ENCODE peak calls at places on chromosomes 6 and 20, in seven cellular contexts. K is stimulated activated CD8-positive, alpha-beta memory T cell treated with anti-CD3 and anti-CD28 coated beads, Interleukin-4, amount 100 ng/mL, for 1 hour; N is SHP77; B is NCI-H1105; E is C1 segment of cervical spinal cord; Y is amygdala; S is aorta. L is an unnamed sample.

GRCh38 chr6:112016335-112016734 is 37.6 kb upstream of the CCN6 start:
- DNase-seq in K (no peak), N (no peak), B (no peak), E (no peak), Y (no peak), S (no peak), L (no peak)

GRCh38 chr20:35312348-35312747 is 20.1 kb upstream of the FAM83C start:
- DNase-seq in K (no peak), N (no peak), B (no peak), E (no peak), Y (no peak), S (no peak), L (no peak)

GRCh38 chr6:45608252-45608911 is 230.6 kb upstream of the SUPT3H start:
- DNase-seq in K (no peak), N (no peak), B (no peak), E (no peak), Y (no peak), S (no peak), L (no peak)

GRCh38 chr20:9300534-9300933 is 213.9 kb upstream of the LAMP5 start:
- DNase-seq in K (no peak), N (no peak), B (no peak), E (no peak), Y (no peak), S (no peak), L (no peak)

GRCh38 chr6:100678027-100678426 is 203.1 kb downstream of the ASCC3 start:
- DNase-seq in K (no peak), N (peak), B (no peak), E (no peak), Y (no peak), S (no peak), L (no peak)

GRCh38 chr6:157954150-157955117 is 27.2 kb upstream of the SYNJ2 start:
- DNase-seq in K (no peak), N (peak), B (no peak), E (no peak), Y (no peak), S (no peak), L (peak)

GRCh38 chr20:33653218-33653899 is 8.8 kb upstream of the C20orf144 start:
- DNase-seq in K (no peak), N (peak), B (peak), E (peak), Y (peak), S (peak), L (peak)

GRCh38 chr20:38435555-38435939 is 419 bp upstream of the SNHG17 start:
- DNase-seq in K (no peak), N (no peak), B (no peak), E (no peak), Y (no peak), S (no peak), L (no peak)

GRCh38 chr20:59808729-59809381 is 124.6 kb downstream of the SYCP2 start:
- DNase-seq in K (no peak), N (no peak), B (no peak), E (no peak), Y (no peak), S (peak), L (no peak)

GRCh38 chr6:49541936-49542335 is 8.5 kb upstream of the C6orf141 start:
- DNase-seq in K (no peak), N (no peak), B (peak), E (no peak), Y (no peak), S (no peak), L (no peak)

GRCh38 chr6:30912746-30913520 is 1.1 kb upstream of the VARS2 start:
- DNase-seq in K (no peak), N (no peak), B (no peak), E (no peak), Y (no peak), S (no peak), L (no peak)

GRCh38 chr6:161373905-161374451 is 100.1 kb upstream of the AGPAT4 start:
- DNase-seq in K (peak), N (peak), B (peak), E (peak), Y (peak), S (peak), L (peak)

GRCh38 chr6:139161169-139161568 is 26.3 kb downstream of the HECA start:
- DNase-seq in K (peak), N (no peak), B (no peak), E (no peak), Y (no peak), S (no peak), L (no peak)

GRCh38 chr6:35477028-35477427 is 8.8 kb downstream of the RPL10A start:
- DNase-seq in K (no peak), N (no peak), B (no peak), E (no peak), Y (no peak), S (no peak), L (no peak)

GRCh38 chr20:21240394-21240793 is 62.7 kb upstream of the XRN2 start:
- DNase-seq in K (no peak), N (no peak), B (no peak), E (no peak), Y (no peak), S (no peak), L (no peak)

GRCh38 chr20:36270744-36271638 is 34.7 kb downstream of the AAR2 start:
- DNase-seq in K (no peak), N (no peak), B (no peak), E (no peak), Y (no peak), S (peak), L (no peak)

GRCh38 chr6:134352786-134353480 is 35.0 kb upstream of the SGK1 start:
- DNase-seq in K (no peak), N (no peak), B (no peak), E (no peak), Y (no peak), S (no peak), L (no peak)

GRCh38 chr20:32566379-32567374 is 18.5 kb downstream of the NOL4L start:
- DNase-seq in K (no peak), N (no peak), B (no peak), E (no peak), Y (no peak), S (no peak), L (no peak)

GRCh38 chr6:73036689-73037088 is 188.6 kb downstream of the KHDC1L start:
- DNase-seq in K (no peak), N (no peak), B (no peak), E (no peak), Y (no peak), S (no peak), L (no peak)

GRCh38 chr20:34553366-34553867 is 5.1 kb upstream of the MAP1LC3A start:
- DNase-seq in K (no peak), N (no peak), B (no peak), E (no peak), Y (no peak), S (no peak), L (no peak)

GRCh38 chr20:64113444-64113775 is 6.0 kb upstream of the NPBWR2 start:
- DNase-seq in K (no peak), N (no peak), B (no peak), E (no peak), Y (no peak), S (peak), L (no peak)

GRCh38 chr6:22959571-22959970 is 390.2 kb downstream of the HDGFL1 start:
- DNase-seq in K (no peak), N (no peak), B (no peak), E (no peak), Y (no peak), S (no peak), L (no peak)

GRCh38 chr20:18724788-18725476 is 88.7 kb upstream of the SCP2D1 start:
- DNase-seq in K (no peak), N (no peak), B (no peak), E (no peak), Y (no peak), S (no peak), L (no peak)

GRCh38 chr6:57198926-57199636 is 23.0 kb downstream of the RAB23 start:
- DNase-seq in K (no peak), N (no peak), B (no peak), E (no peak), Y (no peak), S (no peak), L (no peak)

GRCh38 chr6:24743265-24743943 is 24.4 kb upstream of the C6orf62 start:
- DNase-seq in K (no peak), N (no peak), B (no peak), E (no peak), Y (no peak), S (no peak), L (peak)

GRCh38 chr6:170295519-170296422 is 4.9 kb upstream of the DLL1 start:
- DNase-seq in K (no peak), N (peak), B (peak), E (no peak), Y (no peak), S (no peak), L (peak)

L was measured in hepatocyte.